ENCODE peak calls at places on chromosomes 7 and 10, in ten cellular contexts. H is bronchial epithelial cell; F is thoracic aorta; X is HAP-1; T is Peyer's patch; A is CD8-positive, alpha-beta memory T cell; N is mesenchymal stem cell; B is mesendoderm; J is right lobe of liver; Z is brain microvascular endothelial cell. Q is an unnamed sample.

GRCh38 chr7:750111-750905 is 23.2 kb upstream of the PRKAR1B start:
- DNase-seq in N (no peak), B (no peak), Z (no peak), A (no peak), H (no peak), T (no peak), F (no peak), J (no peak), X (no peak), Q (no peak)

GRCh38 chr10:88800152-88801125 is 2.1 kb upstream of the LIPM start:
- DNase-seq in Z (peak), H (peak), A (no peak), J (no peak), T (no peak), B (peak), N (no peak), F (no peak), X (no peak), Q (no peak)

GRCh38 chr7:46539892-46540483 is 618.9 kb upstream of the IGFBP3 start:
- DNase-seq in J (no peak), X (no peak), F (no peak), A (no peak), N (no peak), B (peak), Z (no peak), H (no peak), T (no peak), Q (no peak)

GRCh38 chr7:127702938-127703337 is 50.9 kb downstream of the SND1 start:
- DNase-seq in J (no peak), F (no peak), A (no peak), H (no peak), X (no peak), T (no peak), B (no peak), N (no peak), Z (no peak), Q (no peak)

GRCh38 chr10:58179238-58179637 is 88.5 kb downstream of the IPMK start:
- DNase-seq in T (no peak), N (peak), A (no peak), F (no peak), J (no peak), X (no peak), B (no peak), H (peak), Z (no peak), Q (no peak)

GRCh38 chr10:127151981-127152699 is 44.3 kb downstream of the INSYN2A start:
- DNase-seq in T (no peak), X (no peak), N (peak), B (peak), Z (no peak), J (peak), A (no peak), H (peak), F (no peak), Q (no peak)

GRCh38 chr7:103571591-103571990 is 125.6 kb upstream of the SLC26A5 start:
- DNase-seq in H (no peak), X (no peak), J (no peak), N (no peak), B (no peak), Z (no peak), F (no peak), T (no peak), A (no peak), Q (no peak)

GRCh38 chr10:124742418-124743187 is 1.6 kb downstream of the FAM53B start:
- DNase-seq in F (no peak), J (no peak), X (peak), Z (peak), H (peak), T (no peak), N (peak), A (no peak), B (peak), Q (no peak)

GRCh38 chr7:32616625-32617024 is 121.3 kb downstream of the AVL9 start:
- DNase-seq in N (peak), T (no peak), Z (peak), J (no peak), X (no peak), A (no peak), F (no peak), H (peak), B (peak), Q (no peak)

GRCh38 chr10:78933828-78934227 is 134.9 kb upstream of the ZMIZ1 start:
- DNase-seq in H (no peak), J (no peak), B (no peak), A (no peak), Z (no peak), N (no peak), X (no peak), F (no peak), T (no peak), Q (no peak)

GRCh38 chr10:11003739-11004515 is 13.7 kb upstream of the CELF2 start:
- DNase-seq in X (no peak), B (no peak), T (no peak), F (no peak), H (no peak), J (no peak), Z (peak), A (no peak), N (no peak), Q (no peak)

GRCh38 chr7:38232475-38233366 is 40.7 kb downstream of the TARP start:
- DNase-seq in T (peak), N (peak), A (peak), X (no peak), F (no peak), J (no peak), Z (peak), B (peak), H (no peak), Q (peak)

GRCh38 chr7:151078233-151079040 is 2.2 kb downstream of the FASTK start:
- DNase-seq in T (no peak), B (peak), N (peak), A (no peak), Z (no peak), F (no peak), X (no peak), H (no peak), J (no peak), Q (peak)

GRCh38 chr10:119644215-119644826 is 6.9 kb upstream of the BAG3 start:
- DNase-seq in X (no peak), N (no peak), H (no peak), Z (no peak), A (no peak), B (no peak), T (no peak), J (no peak), F (no peak), Q (no peak)

GRCh38 chr7:153443031-153443430 is 609.2 kb upstream of the DPP6 start:
- DNase-seq in A (no peak), N (no peak), J (no peak), Z (no peak), B (no peak), T (no peak), X (no peak), F (no peak), H (no peak), Q (no peak)

GRCh38 chr10:92756233-92757065 is 66.7 kb downstream of the HHEX start:
- DNase-seq in H (peak), T (peak), Z (no peak), A (no peak), J (no peak), N (no peak), F (no peak), X (no peak), B (peak), Q (peak)
- H3K4me3 ChIP-seq in H (no peak), T (no peak), Z (no peak), A (no peak), J (no peak), N (no peak), F (peak), X (no peak), B (no peak), Q (peak)

GRCh38 chr7:91230100-91230499 is 34.1 kb upstream of the FZD1 start:
- DNase-seq in B (no peak), H (no peak), X (no peak), N (no peak), Z (no peak), F (no peak), T (no peak), A (no peak), J (no peak), Q (no peak)

GRCh38 chr7:91228927-91229326 is 35.3 kb upstream of the FZD1 start:
- DNase-seq in X (no peak), F (no peak), B (no peak), H (no peak), J (no peak), Z (no peak), T (no peak), N (peak), A (no peak), Q (no peak)

GRCh38 chr7:91230503-91230902 is 33.7 kb upstream of the FZD1 start:
- DNase-seq in T (no peak), B (no peak), H (no peak), J (no peak), X (no peak), N (no peak), Z (no peak), F (no peak), A (no peak), Q (no peak)

GRCh38 chr7:91235211-91235832 is 28.9 kb upstream of the FZD1 start:
- DNase-seq in T (no peak), F (no peak), B (no peak), Z (no peak), J (no peak), X (no peak), A (no peak), H (no peak), N (no peak), Q (no peak)

GRCh38 chr7:91233201-91233600 is 31.0 kb upstream of the FZD1 start:
- DNase-seq in B (no peak), T (no peak), Z (no peak), X (no peak), J (no peak), H (no peak), N (no peak), A (no peak), F (no peak), Q (no peak)
- H3K4me3 ChIP-seq in B (no peak), T (no peak), Z (no peak), X (no peak), J (no peak), H (no peak), N (no peak), A (no peak), F (no peak), Q (no peak)

GRCh38 chr10:49395741-49396665 is at the start of gene DRGX:
- DNase-seq in B (peak), A (no peak), Z (no peak), T (no peak), H (no peak), F (no peak), J (no peak), X (no peak), N (no peak), Q (no peak)
- H3K4me3 ChIP-seq in B (peak), A (no peak), Z (no peak), T (no peak), H (no peak), F (peak), J (no peak), X (no peak), N (no peak), Q (no peak)

GRCh38 chr10:31000071-31000787 is 31.4 kb downstream of the ZNF438 start:
- DNase-seq in F (no peak), A (no peak), H (no peak), X (no peak), J (no peak), N (no peak), B (peak), Z (no peak), T (no peak), Q (no peak)

GRCh38 chr10:30996481-30996980 is 35.1 kb downstream of the ZNF438 start:
- DNase-seq in A (no peak), H (no peak), N (no peak), F (no peak), X (no peak), J (no peak), T (no peak), Z (no peak), B (no peak), Q (no peak)

GRCh38 chr10:30995081-30995480 is 36.6 kb downstream of the ZNF438 start:
- DNase-seq in B (no peak), Z (no peak), N (no peak), T (no peak), H (no peak), X (no peak), J (no peak), F (no peak), A (no peak), Q (no peak)

GRCh38 chr10:30999084-30999712 is 32.5 kb downstream of the ZNF438 start:
- DNase-seq in A (no peak), F (no peak), N (peak), X (no peak), B (no peak), J (no peak), H (peak), Z (peak), T (no peak), Q (no peak)

GRCh38 chr10:30997536-30998252 is 34.0 kb downstream of the ZNF438 start:
- DNase-seq in A (no peak), X (no peak), Z (no peak), J (no peak), H (no peak), B (no peak), F (no peak), T (no peak), N (no peak), Q (no peak)
- H3K4me3 ChIP-seq in A (no peak), X (no peak), Z (no peak), J (no peak), H (no peak), B (no peak), F (peak), T (peak), N (no peak), Q (no peak)

DNA sequence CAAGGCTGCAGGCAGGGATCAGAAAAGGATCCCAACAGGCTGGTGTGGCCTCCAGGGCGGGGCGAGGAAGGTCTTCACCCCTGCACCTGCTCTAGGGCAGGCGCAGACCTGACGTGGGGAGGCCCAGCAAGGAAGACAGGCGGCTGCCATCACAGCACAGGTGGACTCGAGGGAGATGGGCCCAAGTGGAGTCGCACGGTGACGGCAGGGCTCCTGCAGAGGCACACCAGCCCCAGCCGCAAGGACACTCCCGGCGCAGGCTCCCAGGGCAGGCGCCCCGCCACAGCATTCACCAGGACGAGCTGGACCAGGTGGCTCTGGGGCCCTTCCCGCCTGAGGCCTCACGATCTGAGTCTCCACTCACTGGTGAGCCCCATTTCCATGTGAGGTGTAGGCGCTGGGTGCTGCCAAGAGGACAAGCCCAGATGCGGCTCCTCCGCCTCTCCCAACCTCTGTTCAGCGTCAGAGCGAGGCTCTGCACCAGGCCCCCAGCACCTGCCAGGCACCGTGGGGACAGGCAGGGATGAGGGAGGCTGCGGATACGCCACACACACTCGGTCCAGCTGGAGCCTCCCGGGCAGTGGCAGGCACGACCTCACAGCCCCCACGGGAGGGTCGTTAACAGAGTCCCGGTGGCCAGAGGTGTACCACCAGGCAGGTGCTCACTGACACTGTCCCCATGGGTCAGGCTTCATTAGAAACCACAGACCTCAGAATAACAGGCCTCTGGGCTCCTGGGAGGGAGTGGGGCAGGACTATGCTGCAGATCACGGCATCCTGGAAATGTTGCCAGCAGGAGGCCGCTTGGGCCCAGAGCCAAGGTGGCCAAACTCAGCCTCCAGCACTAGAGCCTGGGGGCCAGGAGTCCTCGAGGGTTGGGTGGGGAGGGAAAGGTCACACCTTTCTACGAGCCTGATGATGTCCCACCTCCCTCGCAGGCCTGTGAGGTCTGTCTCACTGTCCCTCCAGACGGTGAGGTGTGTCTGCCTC is 111.6 kb downstream of the MAD1L1 start:
- DNase-seq in N (no peak), F (no peak), T (no peak), B (no peak), X (no peak), Z (no peak), J (no peak), H (no peak), A (no peak), Q (no peak)
- H3K4me3 ChIP-seq in N (no peak), F (no peak), T (no peak), B (no peak), X (no peak), Z (no peak), J (no peak), H (no peak), A (no peak), Q (no peak)

GRCh38 chr7:121336579-121336978 is 7.8 kb downstream of the WNT16 start:
- DNase-seq in A (no peak), Z (no peak), F (no peak), X (peak), N (no peak), H (no peak), T (no peak), B (no peak), J (no peak), Q (no peak)
- H3K4me3 ChIP-seq in A (no peak), Z (no peak), F (no peak), X (no peak), N (no peak), H (no peak), T (no peak), B (no peak), J (no peak), Q (no peak)

GRCh38 chr10:45382591-45382990 is 8.6 kb downstream of the ALOX5 start:
- DNase-seq in F (no peak), A (no peak), Z (no peak), X (no peak), T (no peak), J (no peak), B (no peak), H (no peak), N (no peak), Q (no peak)

GRCh38 chr10:45379891-45380540 is 6.0 kb downstream of the ALOX5 start:
- DNase-seq in B (no peak), T (peak), A (no peak), N (no peak), H (no peak), F (no peak), Z (no peak), X (no peak), J (no peak), Q (no peak)

GRCh38 chr10:45378866-45379265 is 4.8 kb downstream of the ALOX5 start:
- DNase-seq in H (no peak), X (no peak), B (no peak), A (no peak), F (no peak), Z (no peak), N (no peak), T (no peak), J (no peak), Q (no peak)

GRCh38 chr10:45379303-45379726 is 5.3 kb downstream of the ALOX5 start:
- DNase-seq in H (no peak), T (no peak), A (no peak), X (no peak), F (no peak), Z (no peak), B (no peak), J (no peak), N (no peak), Q (no peak)

DNA sequence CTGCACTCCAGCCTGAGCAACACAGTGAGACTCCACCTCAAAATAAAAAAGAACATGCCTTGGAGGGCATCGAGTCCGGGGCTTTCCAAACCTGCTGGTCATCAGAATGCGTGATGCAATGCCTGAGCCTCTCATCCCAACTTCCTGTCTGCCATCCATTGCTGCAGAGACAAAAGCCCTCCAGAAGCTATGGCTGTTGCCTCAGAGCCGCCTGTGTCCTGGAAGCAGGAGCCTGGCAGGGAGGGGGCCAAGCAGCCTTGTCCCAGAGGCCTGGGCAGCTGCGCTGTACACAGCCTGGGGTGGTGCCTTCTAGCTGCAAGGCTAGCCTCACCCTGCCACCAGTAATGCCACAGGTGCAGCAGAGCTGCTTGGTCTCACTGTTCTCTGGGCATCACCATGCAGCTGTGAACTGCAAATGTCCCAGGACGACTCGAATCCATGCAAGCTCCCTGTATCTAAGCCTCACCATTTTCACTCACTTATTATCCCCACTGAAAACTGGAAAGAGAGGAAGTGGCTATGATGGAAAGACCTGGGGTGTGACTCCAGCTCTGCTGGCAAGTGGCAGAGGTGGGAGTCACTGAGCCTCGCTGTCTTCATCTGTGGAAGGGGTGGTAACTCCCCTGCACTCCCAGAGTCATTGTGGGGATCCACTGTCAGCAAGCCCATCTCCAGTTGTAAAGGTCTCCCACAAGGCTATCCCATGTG is 7.0 kb downstream of the ALOX5 start:
- DNase-seq in T (no peak), B (no peak), X (no peak), A (no peak), J (no peak), H (no peak), Z (no peak), N (no peak), F (no peak), Q (no peak)
- H3K4me3 ChIP-seq in T (no peak), B (no peak), X (no peak), A (no peak), J (no peak), H (no peak), Z (no peak), N (no peak), F (no peak), Q (no peak)